ENCODE peak calls at places on chromosomes 13 and 19, in six cellular contexts. X is IMR-90, B is neural progenitor cell, K is colonic mucosa, Y is endodermal cell, I is HCT116. W is an unnamed sample.

GRCh38 chr13:91078093-91078679 is 269.3 kb upstream of the MIR17HG start:
- DNase-seq in I (no peak), X (no peak), Y (no peak), K (no peak), B (peak), W (no peak)

GRCh38 chr19:49983645-49984229 is 22.8 kb upstream of the SIGLEC11 start:
- DNase-seq in I (peak), K (peak), B (peak), Y (peak), X (peak), W (no peak)

GRCh38 chr13:75861786-75862185 is 225.7 kb downstream of the LMO7 start:
- DNase-seq in B (no peak), X (peak), Y (no peak), K (no peak), I (no peak), W (no peak)

GRCh38 chr19:5253403-5254110 is 87.1 kb downstream of the PTPRS start:
- DNase-seq in I (no peak), Y (no peak), B (no peak), X (peak), K (no peak), W (no peak)

GRCh38 chr19:48635263-48635965 is 1.8 kb downstream of the DBP start:
- DNase-seq in Y (peak), K (peak), X (no peak), B (peak), I (no peak), W (peak)

GRCh38 chr13:106603568-106603967 is 35.6 kb upstream of the ARGLU1 start:
- DNase-seq in X (no peak), Y (no peak), K (no peak), I (no peak), B (no peak), W (no peak)

GRCh38 chr19:4870025-4870700 is 2.7 kb upstream of the PLIN3 start:
- DNase-seq in B (no peak), K (peak), Y (peak), X (peak), I (peak), W (no peak)

GRCh38 chr13:100428966-100429365 is 159.6 kb downstream of the GGACT start:
- DNase-seq in B (no peak), K (no peak), Y (no peak), X (peak), I (no peak), W (no peak)

GRCh38 chr13:19967619-19968018 is 9.1 kb downstream of the ZMYM2 start:
- DNase-seq in X (no peak), Y (no peak), I (no peak), K (no peak), B (no peak), W (no peak)

GRCh38 chr19:41995959-41996797 is 2.1 kb upstream of the ATP1A3 start:
- DNase-seq in B (peak), X (no peak), Y (peak), I (no peak), K (no peak), W (no peak)

GRCh38 chr19:7691497-7691896 is 10.4 kb downstream of the FCER2 start:
- DNase-seq in Y (no peak), K (no peak), X (no peak), I (no peak), B (no peak), W (no peak)

GRCh38 chr13:28805193-28805819 is 14.8 kb upstream of the MTUS2 start:
- DNase-seq in I (no peak), K (peak), Y (peak), B (peak), X (no peak), W (no peak)

GRCh38 chr13:98846521-98846920 is 94.0 kb upstream of the SLC15A1 start:
- DNase-seq in I (no peak), Y (no peak), K (no peak), B (no peak), X (no peak), W (no peak)

GRCh38 chr19:50281491-50281890 is 47.7 kb downstream of the KCNC3 start:
- DNase-seq in Y (no peak), B (no peak), I (no peak), K (no peak), X (no peak), W (no peak)

GRCh38 chr13:100646030-100646673 is 28.4 kb downstream of the TMTC4 start:
- DNase-seq in I (peak), Y (peak), X (peak), K (no peak), B (peak), W (no peak)

GRCh38 chr13:99658266-99658991 is 157.2 kb downstream of the TM9SF2 start:
- DNase-seq in I (no peak), B (peak), K (peak), X (peak), Y (peak), W (peak)

GRCh38 chr19:17886515-17886914 is 14.8 kb downstream of the SLC5A5 start:
- DNase-seq in Y (no peak), X (no peak), I (no peak), K (no peak), B (no peak), W (no peak)

GRCh38 chr19:41137056-41137455 is 22.8 kb downstream of the CYP2F1 start:
- DNase-seq in I (no peak), K (no peak), B (no peak), Y (no peak), X (no peak), W (no peak)

GRCh38 chr19:41339936-41340335 is 13.8 kb downstream of the TGFB1 start:
- DNase-seq in Y (no peak), I (no peak), K (no peak), B (no peak), X (peak), W (no peak)

GRCh38 chr13:51916962-51917361 is 55.2 kb downstream of the CCDC70 start:
- DNase-seq in B (no peak), Y (no peak), K (no peak), X (no peak), I (no peak), W (no peak)

GRCh38 chr19:10007811-10008211 is 2.5 kb downstream of the COL5A3 start:
- DNase-seq in K (no peak), X (peak), I (no peak), B (no peak), Y (no peak), W (peak)

GRCh38 chr19:19751846-19752245 is 18.9 kb upstream of the ZNF14 start:
- DNase-seq in X (no peak), Y (no peak), I (no peak), K (no peak), B (no peak), W (peak)

GRCh38 chr13:33303885-33304284 is 18.3 kb upstream of the STARD13 start:
- DNase-seq in I (no peak), Y (no peak), K (no peak), B (no peak), X (peak), W (no peak)

GRCh38 chr19:43439183-43440063 is 24.7 kb downstream of the TEX101 start:
- DNase-seq in K (no peak), X (no peak), B (no peak), I (peak), Y (no peak), W (no peak)

GRCh38 chr13:23902975-23903905 is 5.9 kb upstream of the C1QTNF9B start:
- DNase-seq in K (no peak), Y (peak), I (no peak), B (peak), X (no peak), W (peak)

GRCh38 chr13:20383058-20383457 is 142.6 kb downstream of the CRYL1 start:
- DNase-seq in B (no peak), X (no peak), Y (no peak), K (no peak), I (no peak), W (no peak)

GRCh38 chr13:44045179-44045562 is 165.5 kb downstream of the LACC1 start:
- DNase-seq in K (no peak), I (no peak), Y (no peak), X (no peak), B (peak), W (no peak)

GRCh38 chr19:794989-795658 is 2.1 kb upstream of the PTBP1 start:
- DNase-seq in Y (peak), X (no peak), K (peak), B (no peak), I (no peak), W (peak)

GRCh38 chr19:45526143-45526542 is 18.9 kb downstream of the VASP start:
- DNase-seq in Y (peak), I (no peak), X (peak), B (peak), K (peak), W (peak)

GRCh38 chr19:3403489-3404323 is 37.3 kb downstream of the NFIC start:
- DNase-seq in X (peak), I (no peak), B (no peak), Y (peak), K (peak), W (peak)

GRCh38 chr19:31110331-31110730 is 238.9 kb downstream of the TSHZ3 start:
- DNase-seq in Y (peak), K (no peak), B (peak), X (peak), I (no peak), W (no peak)

GRCh38 chr13:46648166-46648607 is 95.2 kb downstream of the LRCH1 start:
- DNase-seq in Y (peak), I (peak), K (peak), B (peak), X (peak), W (no peak)

GRCh38 chr13:60679928-60680693 is 283.1 kb downstream of the TDRD3 start:
- DNase-seq in K (no peak), B (no peak), I (no peak), X (no peak), Y (no peak), W (no peak)

GRCh38 chr13:26468203-26468602 is 89.3 kb upstream of the WASF3 start:
- DNase-seq in X (no peak), B (peak), K (no peak), Y (peak), I (no peak), W (no peak)

GRCh38 chr19:42280761-42281174 is 11.7 kb downstream of the CIC start:
- DNase-seq in I (no peak), Y (no peak), X (peak), K (peak), B (peak), W (peak)

GRCh38 chr19:32719611-32720059 is at the start of gene TDRD12:
- DNase-seq in K (no peak), X (no peak), Y (peak), I (no peak), B (no peak), W (peak)

GRCh38 chr13:98143601-98144500 is 957 bp downstream of the FARP1 start:
- DNase-seq in K (peak), Y (peak), I (no peak), X (peak), B (peak), W (no peak)

GRCh38 chr19:5522106-5522505 is 45.6 kb downstream of the TINCR start:
- DNase-seq in I (no peak), Y (no peak), B (no peak), K (no peak), X (no peak), W (no peak)

GRCh38 chr19:41821003-41821735 is 23.3 kb downstream of the LYPD4 start:
- DNase-seq in X (peak), Y (peak), I (peak), B (peak), K (peak), W (no peak)

DNA sequence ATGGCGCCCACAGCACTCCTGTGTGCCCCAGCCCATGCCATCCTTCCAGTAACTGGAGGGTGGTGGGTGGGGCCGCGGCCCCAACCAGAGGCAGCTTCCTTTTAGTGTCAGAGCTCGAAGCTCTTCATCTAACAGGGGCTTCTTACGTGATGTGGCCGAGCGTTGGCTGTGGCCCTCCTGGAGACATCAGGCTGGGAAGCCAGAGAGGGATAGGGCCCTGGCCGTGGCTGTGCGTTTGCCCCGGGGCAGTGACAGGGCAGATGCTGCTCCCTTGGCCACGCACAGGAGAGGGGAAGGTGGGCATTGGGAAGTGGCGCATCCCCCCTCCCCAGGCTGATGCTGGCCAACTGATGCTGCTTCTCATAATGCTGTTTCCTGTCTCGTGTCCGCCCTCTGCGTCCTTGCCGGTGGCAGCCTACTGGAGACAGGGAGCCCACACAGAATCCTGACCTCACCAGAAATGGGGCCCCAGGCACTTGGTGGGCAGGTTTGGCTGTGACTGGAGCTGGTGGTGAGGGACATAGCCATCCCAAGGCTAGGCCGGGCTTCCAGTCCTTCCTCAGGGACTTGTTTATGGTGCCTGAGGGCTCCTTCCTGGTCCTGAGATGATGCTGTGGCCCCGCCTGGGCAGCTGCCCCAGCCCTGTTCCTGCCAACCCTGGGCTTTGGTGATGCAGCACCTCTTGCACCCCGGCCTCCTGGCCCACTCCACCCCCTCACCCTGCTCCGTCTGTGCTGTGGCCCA is 34.3 kb downstream of the ATP4B start:
- DNase-seq in X (no peak), I (no peak), B (no peak), K (no peak), Y (no peak), W (peak)
- H3K9ac ChIP-seq in X (no peak), I (no peak), B (no peak), K (no peak), Y (no peak), W (no peak)

DNA sequence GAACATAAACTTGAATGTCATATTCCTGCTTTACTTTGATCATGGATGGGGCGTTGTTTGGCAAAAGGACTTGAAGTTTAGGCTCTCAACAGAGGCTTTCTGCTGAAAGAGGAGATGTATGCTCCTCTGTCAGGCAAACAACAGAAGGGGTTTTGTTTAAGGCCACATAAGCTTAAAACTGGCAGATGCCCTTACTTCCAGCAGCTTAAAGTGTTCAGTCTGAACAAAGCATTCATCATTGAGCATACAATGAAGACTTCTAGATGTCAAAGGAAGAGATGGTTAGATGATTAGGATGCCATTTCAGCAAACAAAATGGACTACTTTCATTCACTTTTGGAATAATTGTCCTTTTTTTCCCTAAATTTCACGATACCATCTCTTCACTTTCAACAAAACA is 484.5 kb downstream of the SLITRK6 start:
- DNase-seq in Y (no peak), I (no peak), B (peak), K (no peak), X (no peak), W (no peak)
- TF ChIP-seq CTCF in Y (no peak), I (no peak), B (no peak), K (no peak), X (no peak), W (no peak)

GRCh38 chr19:2308114-2308556 is at the start of gene LINGO3:
- DNase-seq in K (no peak), X (no peak), B (peak), Y (no peak), I (no peak), W (no peak)
- H3K9ac ChIP-seq in K (no peak), X (no peak), B (no peak), Y (no peak), I (no peak), W (no peak)

DNA sequence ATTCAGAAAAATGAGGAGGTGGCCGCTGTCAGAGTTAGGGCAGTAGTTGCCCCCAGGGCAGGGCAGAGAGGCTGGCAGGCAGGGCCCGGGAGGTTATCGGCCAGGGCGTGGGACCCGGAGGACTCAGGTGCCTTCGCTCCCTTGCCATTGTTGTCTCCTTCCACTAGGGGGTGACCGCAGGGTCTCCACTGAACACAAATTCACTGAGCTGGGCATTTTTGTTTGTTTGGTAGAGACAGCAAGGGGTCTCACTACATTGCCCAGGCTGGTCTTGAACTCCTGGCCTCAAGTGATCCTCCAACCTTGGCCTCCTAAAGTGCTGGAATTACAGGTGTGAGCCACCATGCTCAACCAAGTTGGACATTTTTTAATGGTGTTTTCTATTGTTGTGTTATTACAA is 25.1 kb downstream of the CARS2 start:
- DNase-seq in B (peak), Y (peak), I (peak), X (no peak), K (no peak), W (no peak)
- TF ChIP-seq CTCF in B (peak), Y (peak), I (peak), X (peak), K (no peak), W (no peak)

DNA sequence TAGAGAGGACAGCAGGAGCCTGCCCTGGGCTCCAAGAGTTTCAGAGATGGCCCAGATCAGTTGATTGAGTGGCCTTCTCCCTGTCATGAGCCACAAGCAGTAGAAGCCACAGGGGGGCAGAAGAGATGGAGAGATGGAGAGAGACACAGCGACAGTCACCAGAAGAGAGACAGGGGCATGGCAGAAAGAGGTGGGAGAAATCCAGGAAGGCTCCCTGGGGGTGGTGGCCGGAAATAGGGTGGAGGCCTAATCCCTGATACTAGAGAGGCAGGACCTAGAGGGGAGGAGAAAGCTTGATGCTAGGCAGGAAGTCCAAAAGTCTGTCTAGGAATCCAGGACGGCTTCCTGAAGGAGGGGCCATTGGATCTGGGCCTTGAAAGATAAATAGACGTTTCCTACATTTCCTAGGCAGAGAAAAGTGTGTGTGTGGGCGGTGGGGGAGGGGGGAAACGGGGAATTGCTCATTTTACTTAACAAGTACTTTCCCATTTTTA is 9.6 kb upstream of the TPM4 start:
- DNase-seq in X (peak), B (no peak), I (peak), K (peak), Y (no peak), W (no peak)
- H3K9ac ChIP-seq in X (no peak), B (no peak), I (peak), K (peak), Y (no peak), W (no peak)

GRCh38 chr19:56103027-56103614 is 18.0 kb downstream of the ZNF787 start:
- DNase-seq in X (no peak), B (no peak), I (no peak), Y (no peak), K (no peak), W (no peak)
- TF ChIP-seq CTCF in X (no peak), B (no peak), I (no peak), Y (no peak), K (no peak), W (no peak)

DNA sequence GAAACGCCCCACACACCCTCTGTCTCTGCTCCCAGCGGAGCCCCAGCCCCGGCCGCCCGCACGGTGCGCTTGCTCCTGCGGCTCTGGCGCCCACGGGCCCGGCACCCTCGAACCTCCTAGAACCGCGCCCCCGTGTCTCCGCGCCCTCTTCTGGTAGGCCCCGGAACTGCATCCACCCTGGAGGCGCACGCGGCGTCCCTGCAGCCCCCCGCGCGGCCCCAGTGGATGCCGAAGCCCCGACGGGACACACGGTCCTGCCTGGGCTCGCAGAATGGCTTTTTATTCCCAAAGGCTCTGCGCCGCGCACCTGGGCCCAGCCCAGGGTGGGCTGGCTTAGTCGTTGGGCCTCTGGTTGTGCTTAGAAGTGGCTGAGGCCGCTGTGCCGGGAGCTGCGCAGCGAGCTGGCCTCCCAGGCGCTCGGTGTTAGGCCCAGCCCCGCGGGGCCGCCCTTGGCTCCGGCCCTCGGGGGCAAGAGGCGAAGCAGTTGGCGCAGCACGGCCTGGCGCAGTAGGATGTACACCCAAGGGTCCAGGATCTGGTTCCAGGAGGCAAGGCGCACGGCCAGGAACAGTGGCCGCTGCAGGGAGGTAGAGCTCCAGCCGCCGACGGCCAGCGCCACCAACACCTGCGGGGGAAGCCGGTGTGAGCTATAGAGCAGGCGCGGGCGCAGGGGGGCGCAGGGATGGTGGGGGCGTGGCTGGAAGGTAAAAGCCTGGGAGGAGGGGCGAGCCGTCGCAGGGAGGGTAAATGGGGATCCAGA is 2.8 kb downstream of the PTGER1 start:
- DNase-seq in B (peak), I (peak), X (peak), Y (peak), K (peak), W (peak)
- H3K9ac ChIP-seq in B (no peak), I (peak), X (no peak), Y (no peak), K (no peak), W (no peak)

GRCh38 chr19:46975011-46975917 is 44.4 kb upstream of the NPAS1 start:
- DNase-seq in Y (no peak), B (peak), I (no peak), K (no peak), X (no peak), W (no peak)
- TF ChIP-seq CTCF in Y (peak), B (no peak), I (no peak), K (no peak), X (no peak), W (no peak)